ENCODE peak calls at places on chromosomes 11 and 22, in six cellular contexts. Y is Peyer's patch; E is dermis blood vessel endothelial cell; R is RCC 7860; O is skeletal muscle cell; S is activated naive CD4-positive, alpha-beta T cell. C is an unnamed sample.

GRCh38 chr11:83436855-83437254 is 150.7 kb upstream of the CCDC90B start:
- DNase-seq in E (no peak), O (no peak), Y (no peak), S (no peak), R (no peak), C (no peak)

GRCh38 chr11:13169709-13170108 is 107.9 kb upstream of the BMAL1 start:
- DNase-seq in Y (no peak), O (peak; percentile 89), S (no peak), E (peak; percentile 47), R (peak; percentile 59), C (no peak)

GRCh38 chr22:28570697-28571373 is 108.8 kb downstream of the TTC28 start:
- DNase-seq in S (no peak), R (no peak), O (no peak), E (peak; percentile 14), Y (no peak), C (no peak)

GRCh38 chr22:32208681-32209080 is 3.8 kb upstream of the RFPL2 start:
- DNase-seq in Y (no peak), S (no peak), R (no peak), E (no peak), O (no peak), C (no peak)

GRCh38 chr11:94103476-94103875 is 25.2 kb upstream of the PANX1 start:
- DNase-seq in O (no peak), S (no peak), R (no peak), E (no peak), Y (no peak), C (no peak)

GRCh38 chr11:34049058-34049457 is 2.5 kb upstream of the CAPRIN1 start:
- DNase-seq in Y (no peak), R (no peak), E (no peak), O (no peak), S (no peak), C (no peak)

GRCh38 chr11:117842131-117842941 is 17.8 kb upstream of the FXYD2 start:
- DNase-seq in R (no peak), Y (no peak), O (no peak), S (no peak), E (no peak), C (no peak)

GRCh38 chr11:114179234-114179941 is 116.8 kb upstream of the NNMT start:
- DNase-seq in R (no peak), S (no peak), E (peak; percentile 94), O (peak; percentile 99), Y (peak; percentile 80), C (no peak)

GRCh38 chr22:26658161-26658560 is 773 bp downstream of the MIAT start:
- DNase-seq in O (no peak), Y (no peak), R (no peak), E (no peak), S (no peak), C (no peak)

GRCh38 chr22:20724676-20725454 is 49.0 kb upstream of the SERPIND1 start:
- DNase-seq in O (no peak), Y (no peak), S (no peak), R (no peak), E (no peak), C (no peak)

GRCh38 chr11:2464451-2465165 is 19.8 kb downstream of the KCNQ1 start:
- DNase-seq in E (no peak), Y (no peak), O (no peak), R (no peak), S (no peak), C (no peak)